ENCODE peak calls at places on chromosomes 3 and 15, in nine cellular contexts. S is AG20443; P is stimulated activated CD4-positive, alpha-beta T cell treated with anti-CD3 and anti-CD28 coated beads, Interleukin-4, amount 100 ng/mL, for 1 hour; N is stromal cell of bone marrow; E is HT1080; A is colonic mucosa; D is CD8-positive, alpha-beta T cell; C is T-helper 9 cell; L is HFFc6. J is an unnamed sample.

GRCh38 chr15:96322401-96323249 is 7.9 kb upstream of the NR2F2 start:
- DNase-seq in D (no peak), C (no peak), S (no peak), L (no peak), P (no peak), E (no peak), N (no peak), A (peak; percentile 19), J (no peak)

GRCh38 chr15:90855139-90855538 is 13.2 kb upstream of the FURIN start:
- DNase-seq in A (no peak), E (no peak), P (no peak), L (no peak), N (no peak), C (no peak), D (no peak), S (no peak), J (no peak)

GRCh38 chr15:90400759-90401314 is 12.8 kb downstream of the IQGAP1 start:
- DNase-seq in D (peak; percentile 34), A (peak; percentile 80), L (peak; percentile 97), P (peak; percentile 18), N (peak; percentile 96), S (peak; percentile 87), E (peak; percentile 97), C (peak; percentile 42), J (peak; percentile 96)

GRCh38 chr3:153614563-153614962 is 452.5 kb downstream of the RAP2B start:
- DNase-seq in S (peak; percentile 30), D (no peak), A (no peak), E (peak; percentile 70), L (peak; percentile 78), N (peak; percentile 72), C (no peak), P (no peak), J (peak; percentile 71)

GRCh38 chr3:194281306-194281705 is 69.8 kb downstream of the CPN2 start:
- DNase-seq in L (no peak), N (no peak), P (no peak), E (no peak), C (no peak), A (no peak), S (no peak), D (no peak), J (no peak)

GRCh38 chr3:111321786-111322185 is 220.2 kb upstream of the CD96 start:
- DNase-seq in E (no peak), D (no peak), P (no peak), A (no peak), N (no peak), C (no peak), S (no peak), L (no peak), J (no peak)

GRCh38 chr3:49476563-49476962 is 6.5 kb downstream of the DAG1 start:
- DNase-seq in P (no peak), C (no peak), D (no peak), N (no peak), S (no peak), L (no peak), A (no peak), E (peak; percentile 82), J (no peak)

GRCh38 chr3:17315905-17316304 is 426.5 kb downstream of the TBC1D5 start:
- DNase-seq in S (no peak), N (no peak), P (no peak), C (no peak), L (no peak), E (no peak), A (no peak), D (no peak), J (no peak)

GRCh38 chr3:66410976-66411375 is 89.8 kb downstream of the LRIG1 start:
- DNase-seq in P (no peak), C (no peak), D (no peak), L (no peak), S (no peak), A (no peak), N (no peak), E (no peak), J (no peak)